ENCODE peak calls at places on chromosomes 5 and 9, in five cellular contexts. N is activated CD4-positive, alpha-beta T cell treated with anti-CD3 and anti-CD28 coated beads, Interleukin-2, amount 10 ng/mL, durations not matched to agents 24 days and 14 days; J is fibroblast of pulmonary artery; I is stomach; K is iPS DF 6.9. U is an unnamed sample.

GRCh38 chr5:161399996-161400562 is 146.4 kb downstream of the GABRB2 start:
- DNase-seq in J (no peak), K (no peak), N (no peak), I (no peak), U (no peak)

GRCh38 chr9:115198018-115198417 is 80.1 kb upstream of the TNC start:
- DNase-seq in I (no peak), J (peak; percentile 29), N (no peak), K (no peak), U (no peak)

GRCh38 chr9:136331556-136332481 is 4.5 kb downstream of the GPSM1 start:
- DNase-seq in K (no peak), J (no peak), N (no peak), I (no peak), U (no peak)

GRCh38 chr5:89105836-89106235 is 222.9 kb upstream of the MEF2C start:
- DNase-seq in K (no peak), I (no peak), J (no peak), N (no peak), U (no peak)

GRCh38 chr5:110478899-110479298 is 247.6 kb downstream of the TMEM232 start:
- DNase-seq in N (no peak), I (no peak), J (peak; percentile 74), K (no peak), U (no peak)

GRCh38 chr9:6160579-6160978 is 55.0 kb upstream of the IL33 start:
- DNase-seq in N (no peak), J (no peak), K (no peak), I (no peak), U (no peak)

GRCh38 chr5:172606156-172606785 is 34.8 kb upstream of the NEURL1B start:
- DNase-seq in I (no peak), J (no peak), N (no peak), K (no peak), U (no peak)

GRCh38 chr9:4206718-4207117 is 93.2 kb downstream of the GLIS3 start:
- DNase-seq in K (no peak), I (no peak), N (no peak), J (peak; percentile 92), U (no peak)

GRCh38 chr9:84788803-84789462 is 119.4 kb downstream of the NTRK2 start:
- DNase-seq in I (no peak), J (no peak), K (no peak), N (no peak), U (no peak)